ENCODE peak calls at places on chromosomes 11 and 22, in seven cellular contexts. S, K, F, R, Q, M and Y are unnamed samples.

GRCh38 chr11:31812392-31813241 is 1.5 kb upstream of the PAX6 start:
- DNase-seq in F (no peak), K (no peak), M (peak), Q (no peak), S (no peak), R (peak), Y (peak)

GRCh38 chr22:37137903-37138665 is 11.6 kb downstream of the IL2RB start:
- DNase-seq in M (no peak), S (no peak), K (no peak), R (no peak), Q (no peak), F (no peak), Y (no peak)

GRCh38 chr11:78083036-78083435 is 3.4 kb upstream of the NDUFC2 start:
- DNase-seq in S (no peak), F (no peak), Q (no peak), K (no peak), M (peak), R (no peak), Y (no peak)

GRCh38 chr11:74534216-74534615 is 40.7 kb upstream of the LIPT2 start:
- DNase-seq in M (no peak), F (no peak), K (no peak), S (no peak), Q (no peak), R (no peak), Y (no peak)

GRCh38 chr22:36744791-36745190 is 31.1 kb downstream of the IFT27 start:
- DNase-seq in S (no peak), R (no peak), K (no peak), M (no peak), F (no peak), Q (no peak), Y (no peak)

GRCh38 chr11:96738311-96738710 is 348.5 kb downstream of the JRKL start:
- DNase-seq in S (no peak), Q (no peak), M (no peak), R (no peak), F (no peak), K (no peak), Y (no peak)

GRCh38 chr22:38272373-38273134 is at the start of gene TMEM184B:
- DNase-seq in F (peak), S (peak), M (peak), Q (peak), R (peak), K (peak), Y (peak)

GRCh38 chr11:117375960-117376359 is 48.3 kb downstream of the CEP164 start:
- DNase-seq in M (no peak), F (no peak), R (no peak), K (no peak), S (no peak), Q (no peak), Y (no peak)

GRCh38 chr22:41401781-41402648 is 20.3 kb downstream of the TEF start:
- DNase-seq in F (no peak), Q (peak), R (no peak), K (no peak), S (peak), M (peak), Y (no peak)

GRCh38 chr11:89495951-89496350 is 4.8 kb upstream of the NOX4 start:
- DNase-seq in R (no peak), M (peak), S (peak), F (no peak), K (no peak), Q (peak), Y (no peak)

GRCh38 chr11:35250631-35251030 is 111.7 kb downstream of the CD44 start:
- DNase-seq in Q (no peak), F (no peak), R (no peak), K (no peak), S (no peak), M (no peak), Y (no peak)

GRCh38 chr22:46045459-46046298 is 68.7 kb upstream of the WNT7B start:
- DNase-seq in M (no peak), K (no peak), R (peak), F (no peak), S (peak), Q (no peak), Y (no peak)

GRCh38 chr11:57345555-57346151 is 7.5 kb downstream of the P2RX3 start:
- DNase-seq in R (peak), M (peak), S (peak), K (peak), F (peak), Q (peak), Y (peak)

GRCh38 chr22:36367479-36367878 is 20.3 kb downstream of the MYH9 start:
- DNase-seq in M (no peak), S (peak), Q (no peak), F (no peak), K (no peak), R (no peak), Y (no peak)

GRCh38 chr22:36331912-36332622 is 55.7 kb downstream of the MYH9 start:
- DNase-seq in M (peak), Q (peak), F (peak), R (peak), S (peak), K (no peak), Y (no peak)

GRCh38 chr11:121814962-121815361 is 301.1 kb downstream of the BLID start:
- DNase-seq in Q (no peak), R (no peak), F (no peak), S (no peak), K (no peak), M (peak), Y (no peak)

GRCh38 chr11:1399386-1400167 is 9.8 kb downstream of the BRSK2 start:
- DNase-seq in R (no peak), K (no peak), S (no peak), Q (no peak), F (no peak), M (no peak), Y (no peak)

GRCh38 chr11:76302707-76303395 is 78.1 kb downstream of the THAP12 start:
- DNase-seq in M (no peak), Q (no peak), R (no peak), S (no peak), K (no peak), F (no peak), Y (no peak)

GRCh38 chr11:62645660-62645933 is 816 bp downstream of the GANAB start:
- DNase-seq in Q (no peak), F (no peak), K (no peak), R (no peak), S (no peak), M (no peak), Y (no peak)

GRCh38 chr11:6251120-6251733 is 8.4 kb upstream of the CCKBR start:
- DNase-seq in S (peak), R (peak), M (peak), F (no peak), Q (peak), K (peak), Y (peak)

GRCh38 chr11:87252869-87253268 is 215.1 kb downstream of the TMEM135 start:
- DNase-seq in R (no peak), M (no peak), F (no peak), K (no peak), Q (no peak), S (no peak), Y (no peak)

GRCh38 chr11:11391796-11392195 is 38.7 kb upstream of the CSNK2A3 start:
- DNase-seq in K (no peak), R (no peak), F (no peak), M (peak), S (no peak), Q (no peak), Y (no peak)

GRCh38 chr11:106133529-106133928 is 56.1 kb downstream of the AASDHPPT start:
- DNase-seq in Q (no peak), R (no peak), S (no peak), F (no peak), K (peak), M (no peak), Y (no peak)
- TF ChIP-seq CTCF in Q (no peak), R (no peak), S (no peak), F (no peak), K (no peak), M (peak), Y (peak)

DNA sequence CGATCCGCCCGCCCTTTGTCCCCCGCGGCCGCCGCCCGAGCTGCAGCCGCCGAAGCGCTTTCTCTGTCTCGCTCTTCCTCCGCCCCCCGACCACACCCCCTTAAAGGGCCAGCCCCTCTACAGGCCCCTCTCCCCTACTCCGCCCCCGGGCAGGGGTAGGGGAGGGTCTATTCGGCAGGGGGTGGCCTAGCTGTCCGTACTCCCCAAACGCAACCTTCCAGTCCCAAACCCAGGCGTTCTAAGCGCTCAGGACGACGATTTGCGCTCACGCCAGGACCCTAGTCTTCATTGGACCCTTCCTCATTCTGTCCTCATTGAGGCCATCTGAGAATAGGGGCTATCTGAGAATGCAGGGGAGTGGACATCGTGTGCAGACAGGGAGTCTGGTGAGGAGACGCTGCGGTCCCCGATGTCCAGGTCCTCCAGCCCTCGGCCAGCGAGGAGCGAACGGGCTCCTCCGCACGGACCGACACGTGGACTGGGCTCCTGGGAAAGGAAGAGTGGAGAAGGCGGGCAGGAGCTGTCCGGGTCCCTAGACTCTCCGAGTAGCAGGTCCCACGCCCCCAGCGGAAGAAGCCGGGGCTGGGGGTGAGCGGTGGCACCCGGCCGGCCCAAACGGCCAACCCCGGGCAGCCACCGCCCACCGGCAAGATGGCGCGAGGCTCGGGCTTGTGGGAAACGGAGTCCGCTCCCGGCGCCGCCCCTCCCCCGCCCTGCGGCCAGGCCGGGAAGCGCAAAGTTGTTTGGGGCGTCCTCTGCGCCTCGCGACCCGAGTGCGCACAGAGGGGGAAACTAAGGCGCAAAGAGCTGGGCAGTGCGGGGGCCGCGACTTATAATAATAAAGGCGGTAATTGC is at the start of gene PPP1R14B:
- DNase-seq in F (peak), S (peak), M (peak), R (peak), K (peak), Q (peak), Y (peak)
- TF ChIP-seq CTCF in F (no peak), S (no peak), M (no peak), R (peak), K (peak), Q (peak), Y (peak)

DNA sequence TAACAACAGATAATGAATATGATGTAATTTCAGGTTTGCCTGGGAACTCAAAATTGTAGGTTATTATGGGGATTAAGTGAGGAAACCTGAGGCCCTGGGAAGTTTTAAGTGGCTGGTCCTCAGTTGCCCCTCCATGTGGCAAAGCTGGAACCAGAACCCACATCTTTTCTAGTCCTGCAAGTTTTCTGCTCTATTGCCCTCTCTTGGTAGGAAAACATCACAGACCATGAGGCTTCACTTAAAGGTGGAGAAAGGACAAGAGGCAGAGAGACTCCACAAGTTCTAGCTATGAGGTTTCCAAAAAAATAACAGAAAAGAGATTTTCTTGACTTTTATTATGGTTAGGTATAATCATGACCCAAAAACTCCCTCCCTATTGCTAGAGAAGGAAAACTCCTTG is 115.5 kb upstream of the DDI1 start:
- DNase-seq in M (no peak), F (no peak), Q (no peak), K (no peak), R (no peak), S (no peak), Y (no peak)
- TF ChIP-seq CTCF in M (no peak), F (no peak), Q (no peak), K (no peak), R (no peak), S (no peak), Y (no peak)

GRCh38 chr11:9533736-9534473 is 39.6 kb upstream of the WEE1 start:
- DNase-seq in M (peak), F (no peak), R (no peak), K (no peak), S (no peak), Q (no peak), Y (no peak)

GRCh38 chr11:9530020-9530628 is 43.3 kb upstream of the WEE1 start:
- DNase-seq in K (peak), F (no peak), R (no peak), S (no peak), M (no peak), Q (no peak), Y (no peak)

GRCh38 chr11:9533053-9533452 is 40.4 kb upstream of the WEE1 start:
- DNase-seq in K (no peak), F (no peak), M (no peak), Q (no peak), S (no peak), R (no peak), Y (no peak)

GRCh38 chr11:9530901-9531625 is 42.4 kb upstream of the WEE1 start:
- DNase-seq in K (no peak), M (no peak), F (no peak), Q (no peak), S (no peak), R (no peak), Y (no peak)

DNA sequence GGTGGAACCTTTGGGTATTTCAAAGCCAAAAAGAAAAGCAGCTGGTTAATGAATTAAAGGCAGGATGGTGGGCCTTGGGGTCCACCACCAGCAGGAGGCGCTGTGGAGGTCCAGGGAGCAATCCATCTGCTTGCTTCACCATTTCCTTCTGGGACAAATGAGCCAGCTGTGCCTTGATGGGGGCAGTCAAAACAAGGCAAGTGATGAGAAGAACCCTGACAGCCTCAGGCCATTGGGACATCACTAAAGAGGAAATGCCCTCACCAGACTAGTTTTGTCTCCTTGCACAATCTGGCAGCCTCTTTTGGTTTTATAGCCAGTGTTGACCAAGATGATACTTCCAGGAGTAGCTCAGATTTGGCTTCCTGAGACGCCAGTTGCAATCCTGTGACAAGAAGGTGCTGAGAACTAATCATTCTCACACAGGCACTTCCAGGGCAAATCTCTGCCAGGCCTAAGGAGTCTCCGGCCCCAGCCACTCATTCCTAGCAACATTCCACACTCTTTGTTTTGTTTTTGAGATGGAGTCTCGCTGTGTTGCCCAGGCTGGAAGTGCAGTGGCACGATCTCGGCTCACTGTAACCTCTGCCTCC is 38.2 kb upstream of the WEE1 start:
- DNase-seq in M (peak), Q (peak), S (peak), R (peak), F (peak), K (peak), Y (peak)
- TF ChIP-seq CTCF in M (peak), Q (peak), S (peak), R (peak), F (peak), K (peak), Y (peak)

DNA sequence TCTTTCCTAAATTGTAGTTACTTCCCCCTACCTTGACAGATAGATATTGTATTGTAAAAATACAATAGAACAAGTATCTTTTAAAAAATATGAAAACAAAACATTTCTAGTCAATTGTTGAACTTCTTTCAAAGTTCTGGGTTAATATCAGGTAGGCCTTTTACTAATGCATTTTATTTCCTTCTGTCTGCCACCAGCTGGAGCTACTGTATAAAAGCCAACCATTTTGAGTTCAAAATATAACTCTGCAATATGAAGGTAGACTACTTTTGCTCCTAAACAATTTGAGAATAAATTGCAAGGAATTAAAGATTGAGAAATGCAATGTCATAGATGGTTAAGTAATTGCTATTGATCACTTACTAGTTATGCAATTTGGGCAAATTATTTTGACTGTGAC is 22.1 kb upstream of the LIN7C start:
- DNase-seq in Q (no peak), M (no peak), R (no peak), F (no peak), K (no peak), S (no peak), Y (no peak)
- TF ChIP-seq CTCF in Q (no peak), M (no peak), R (no peak), F (no peak), K (no peak), S (peak), Y (no peak)

DNA sequence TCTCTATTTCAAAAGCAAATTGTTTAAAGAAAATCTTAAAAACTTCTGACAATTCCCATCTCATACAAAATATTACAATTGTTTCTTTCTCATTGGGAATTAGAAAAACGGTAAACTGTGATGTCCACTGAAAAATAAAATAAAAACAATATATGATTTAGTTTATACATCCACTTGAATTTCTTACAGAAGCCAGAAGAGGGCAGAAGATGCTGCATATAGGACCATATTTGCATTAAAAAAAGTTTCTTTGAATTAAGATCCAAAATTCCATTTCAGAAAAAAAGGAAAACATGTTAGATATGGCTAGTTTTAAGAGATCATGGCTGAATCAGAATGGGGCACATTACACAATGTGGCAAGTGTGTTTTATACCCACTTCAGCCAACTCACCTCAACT is 39.3 kb upstream of the LRRC4C start:
- DNase-seq in M (peak), Q (peak), F (no peak), R (no peak), K (no peak), S (no peak), Y (no peak)
- TF ChIP-seq CTCF in M (no peak), Q (peak), F (no peak), R (no peak), K (no peak), S (no peak), Y (peak)

GRCh38 chr11:73267122-73267846 is 4.9 kb upstream of the P2RY6 start:
- DNase-seq in F (no peak), K (no peak), S (no peak), Q (no peak), M (no peak), R (no peak), Y (no peak)
- TF ChIP-seq CTCF in F (no peak), K (no peak), S (no peak), Q (no peak), M (no peak), R (no peak), Y (no peak)

DNA sequence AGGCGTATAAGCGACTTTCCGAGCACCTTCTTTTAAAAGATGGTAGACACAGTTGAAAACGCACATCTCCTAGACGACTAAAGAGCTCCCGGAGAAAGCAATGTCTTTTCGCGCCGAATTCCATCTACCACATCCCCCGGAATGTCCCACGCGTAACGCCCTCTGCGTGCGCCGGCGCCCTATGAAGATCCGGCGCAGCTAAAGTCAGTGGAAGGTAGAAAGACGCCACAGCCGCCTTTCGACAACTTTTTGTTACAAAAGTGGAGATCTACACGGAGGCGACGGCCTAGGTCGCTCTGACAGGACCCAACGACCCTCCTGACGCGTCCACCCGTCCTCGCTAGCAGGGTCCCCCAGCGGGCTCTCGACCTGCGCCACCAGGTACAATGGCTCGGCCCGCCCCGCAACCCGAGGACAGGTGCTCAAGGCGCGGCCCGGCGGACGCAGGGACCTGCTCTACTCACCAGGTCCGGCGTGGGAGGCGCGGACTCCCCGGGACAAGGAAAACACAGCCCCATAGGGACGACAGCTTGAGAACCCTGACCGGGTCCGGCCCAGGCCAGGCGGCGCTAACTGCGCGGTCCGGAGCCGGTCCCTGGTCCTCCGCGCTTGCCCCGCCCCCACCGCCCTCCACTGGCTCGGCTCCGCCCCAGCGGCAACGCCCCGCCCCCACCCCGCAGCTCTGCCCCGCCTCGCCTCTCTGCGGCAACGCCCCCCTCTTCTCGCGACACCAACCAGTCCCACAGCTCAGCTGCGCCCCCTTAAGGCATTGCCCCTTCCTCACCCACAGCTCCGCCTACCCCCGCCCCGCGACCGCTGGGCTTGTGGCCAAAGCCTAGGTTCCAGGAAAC is at the start of gene SVIP:
- DNase-seq in K (peak), M (peak), S (peak), Q (peak), F (peak), R (peak), Y (peak)
- TF ChIP-seq CTCF in K (peak), M (peak), S (peak), Q (peak), F (peak), R (peak), Y (peak)